ENCODE peak calls at places on chromosomes 7 and 10, in seven cellular contexts. W, S, T, M, R, K and N are unnamed samples.

GRCh38 chr7:154304740-154305679 is 252.8 kb downstream of the DPP6 start:
- DNase-seq in T (no peak), W (no peak), K (peak; percentile 3), M (no peak), R (no peak), S (no peak), N (no peak)

GRCh38 chr10:4514445-4515108 is 311.4 kb upstream of the AKR1E2 start:
- DNase-seq in S (no peak), M (no peak), R (peak; percentile 64), K (no peak), T (no peak), W (no peak), N (no peak)

GRCh38 chr7:30186725-30187124 is 51.9 kb downstream of the MTURN start:
- DNase-seq in K (no peak), T (no peak), M (no peak), R (no peak), S (no peak), W (no peak), N (no peak)

GRCh38 chr7:87435546-87435945 is 39.9 kb downstream of the ABCB4 start:
- DNase-seq in S (no peak), M (no peak), W (no peak), R (no peak), T (peak; percentile 11), K (no peak), N (no peak)

GRCh38 chr10:49186613-49187012 is 1.6 kb downstream of the TMEM273 start:
- DNase-seq in R (no peak), S (no peak), T (no peak), W (no peak), M (no peak), K (no peak), N (no peak)

GRCh38 chr7:11701829-11702560 is 130.0 kb downstream of the THSD7A start:
- DNase-seq in M (no peak), W (no peak), R (no peak), T (no peak), K (no peak), S (no peak), N (no peak)

GRCh38 chr10:10911471-10911921 is 106.2 kb upstream of the CELF2 start:
- DNase-seq in W (no peak), T (peak; percentile 77), R (no peak), K (peak; percentile 5), M (no peak), S (peak; percentile 98), N (peak; percentile 24)

GRCh38 chr10:44960482-44961230 is 1.1 kb downstream of the RASSF4 start:
- DNase-seq in W (no peak), S (no peak), R (no peak), K (no peak), M (no peak), T (no peak), N (no peak)

GRCh38 chr10:124366825-124367224 is 51.9 kb downstream of the OAT start:
- DNase-seq in R (no peak), S (no peak), K (no peak), W (no peak), M (peak; percentile 18), T (no peak), N (no peak)

GRCh38 chr10:73780966-73781365 is 882 bp upstream of the CHCHD1 start:
- DNase-seq in M (no peak), W (no peak), K (no peak), T (no peak), R (no peak), S (peak; percentile 42), N (no peak)

GRCh38 chr7:121178869-121179497 is 149.8 kb upstream of the WNT16 start:
- DNase-seq in S (no peak), T (no peak), R (no peak), M (no peak), W (no peak), K (no peak), N (no peak)

GRCh38 chr10:100781145-100781665 is 35.8 kb downstream of the PAX2 start:
- DNase-seq in T (no peak), S (no peak), W (peak; percentile 29), R (no peak), K (no peak), M (no peak), N (no peak)

GRCh38 chr10:132305654-132306340 is 2.0 kb downstream of the STK32C start:
- DNase-seq in K (no peak), S (no peak), M (no peak), T (no peak), R (no peak), W (no peak), N (no peak)

GRCh38 chr7:30764030-30764991 is 6.9 kb upstream of the MINDY4 start:
- DNase-seq in S (no peak), K (no peak), M (no peak), R (no peak), T (no peak), W (no peak), N (no peak)

GRCh38 chr10:35913628-35914027 is 271.5 kb upstream of the FZD8 start:
- DNase-seq in S (peak; percentile 82), W (no peak), T (peak; percentile 79), R (no peak), M (no peak), K (no peak), N (no peak)

GRCh38 chr7:43265139-43265538 is 152.7 kb downstream of the HECW1 start:
- DNase-seq in R (no peak), M (no peak), T (no peak), S (no peak), K (no peak), W (no peak), N (no peak)

GRCh38 chr7:43260980-43261878 is 148.8 kb downstream of the HECW1 start:
- DNase-seq in M (peak; percentile 69), K (peak; percentile 65), R (peak; percentile 66), T (peak; percentile 65), S (peak; percentile 84), W (peak; percentile 76), N (peak; percentile 81)
- TF ChIP-seq CTCF in M (peak; percentile 95), K (peak; percentile 96), R (peak; percentile 96), T (peak; percentile 94), S (peak; percentile 94), W (peak; percentile 84), N (peak; percentile 98)

DNA sequence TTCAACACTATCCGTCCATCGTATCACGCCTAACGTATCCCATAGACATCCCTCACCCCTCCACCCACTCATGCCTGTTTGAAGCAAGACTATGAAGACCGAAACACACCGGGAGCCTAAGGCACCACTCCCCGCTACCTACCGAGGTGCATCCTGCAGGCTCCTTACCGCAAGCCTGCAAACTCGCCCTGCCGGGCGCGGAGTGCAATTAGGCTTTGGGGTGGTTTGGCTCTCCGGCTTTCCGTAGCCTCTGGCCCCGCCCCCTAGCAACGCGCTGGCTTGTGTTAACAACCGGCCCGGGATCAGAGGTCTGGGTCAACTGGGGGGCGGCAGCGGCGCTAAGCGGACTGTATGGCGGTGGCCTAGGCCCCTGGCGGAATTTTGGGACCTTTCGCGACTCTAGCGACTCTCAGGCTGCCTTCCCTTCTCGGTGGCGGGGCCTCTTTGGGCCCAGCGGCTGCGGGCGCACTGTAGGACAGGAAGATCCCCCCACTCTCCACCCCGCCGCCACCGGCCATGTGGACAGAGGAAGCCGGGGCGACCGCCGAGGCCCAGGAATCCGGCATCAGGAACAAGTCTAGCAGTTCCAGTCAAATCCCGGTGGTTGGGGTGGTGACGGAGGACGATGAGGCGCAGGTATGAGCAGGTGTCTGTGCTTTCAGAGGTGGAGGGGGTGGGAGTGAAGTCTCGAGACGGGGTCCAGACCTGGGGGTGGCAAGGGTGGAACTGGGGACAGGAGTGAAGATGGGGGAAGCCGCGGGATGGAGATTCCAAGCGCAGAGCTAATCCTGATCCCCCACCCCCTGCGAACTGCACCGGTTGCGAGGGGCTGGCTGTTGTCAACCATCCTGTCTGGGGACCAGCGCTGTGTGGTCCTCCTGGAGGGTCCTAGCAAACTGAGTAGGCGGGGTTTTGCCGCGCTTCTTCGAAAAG is at the start of gene CFAP69:
- DNase-seq in K (peak; percentile 92), W (peak; percentile 95), M (peak; percentile 92), T (peak; percentile 81), R (peak; percentile 89), S (peak; percentile 89), N (peak; percentile 97)
- TF ChIP-seq CTCF in K (peak; percentile 51), W (no peak), M (no peak), T (peak; percentile 53), R (no peak), S (peak; percentile 54), N (no peak)

GRCh38 chr7:86280150-86280549 is 363.6 kb upstream of the GRM3 start:
- DNase-seq in W (no peak), R (no peak), M (no peak), K (no peak), T (no peak), S (no peak), N (no peak)

DNA sequence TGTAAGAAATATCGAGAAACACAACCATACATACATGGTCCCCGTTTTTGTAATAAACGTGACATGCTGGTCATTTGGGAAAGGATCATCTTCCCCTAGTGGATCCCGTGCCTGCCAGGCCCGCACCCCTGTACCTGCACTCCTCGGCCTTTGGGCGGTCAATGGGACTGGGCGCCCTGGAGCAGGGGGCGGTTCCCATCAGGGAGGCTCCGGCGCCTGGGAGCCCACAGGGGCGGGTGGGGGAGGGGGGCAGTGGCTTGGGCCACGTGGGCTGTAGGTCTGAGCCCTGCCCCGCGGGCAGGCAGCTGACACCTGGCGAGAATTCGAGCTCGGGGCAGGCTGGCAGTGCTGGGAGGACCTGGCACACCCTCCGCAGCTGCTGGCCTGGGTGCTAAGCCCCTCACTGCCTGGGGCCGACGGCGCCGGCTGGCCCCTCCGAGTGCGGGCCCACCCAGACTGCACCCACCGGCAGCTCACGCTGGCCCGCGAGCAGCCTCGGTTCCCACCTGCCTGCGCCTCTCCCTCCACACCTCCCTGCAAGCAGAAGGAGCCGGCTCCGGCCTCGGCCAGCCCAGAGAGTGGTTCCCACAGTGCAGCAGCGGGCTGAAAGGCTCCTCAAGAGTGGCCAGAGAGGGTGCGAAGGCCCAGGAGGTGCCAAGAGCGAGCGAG is 361.6 kb upstream of the GRM3 start:
- DNase-seq in S (no peak), M (peak; percentile 41), W (no peak), T (no peak), R (no peak), K (no peak), N (no peak)
- TF ChIP-seq CTCF in S (no peak), M (no peak), W (no peak), T (no peak), R (no peak), K (no peak), N (no peak)

GRCh38 chr10:69885379-69886156 is 83.9 kb downstream of the COL13A1 start:
- DNase-seq in M (no peak), T (no peak), W (no peak), S (no peak), R (no peak), K (no peak), N (no peak)
- TF ChIP-seq CTCF in M (peak; percentile 31), T (peak; percentile 42), W (no peak), S (peak; percentile 53), R (no peak), K (peak; percentile 55), N (peak; percentile 81)

DNA sequence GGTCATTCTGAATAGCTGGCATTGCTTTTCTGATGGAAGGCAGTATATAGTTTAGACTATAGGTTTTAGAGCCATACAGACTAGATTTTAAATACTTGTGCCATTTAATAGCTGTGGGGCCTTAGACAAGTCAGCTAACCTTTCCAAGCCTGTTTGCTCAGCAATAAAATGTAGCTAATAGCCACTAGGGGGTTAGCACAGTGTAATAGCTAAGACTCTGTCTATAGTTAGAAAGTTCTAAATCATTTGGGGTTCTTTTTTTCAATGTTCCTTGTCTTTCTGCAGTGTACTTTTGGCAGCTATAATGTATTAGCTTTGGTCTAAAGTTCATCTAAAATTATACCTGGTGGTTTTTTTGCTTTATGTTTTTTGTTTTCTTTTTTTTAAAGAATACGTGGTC is 7.5 kb upstream of the KIFBP start:
- DNase-seq in S (peak; percentile 11), W (no peak), R (no peak), T (no peak), M (no peak), K (no peak), N (no peak)
- TF ChIP-seq CTCF in S (peak; percentile 38), W (no peak), R (peak; percentile 13), T (peak; percentile 28), M (no peak), K (peak; percentile 55), N (no peak)